ENCODE peak calls at places on chromosomes 4 and X, in six cellular contexts. G is MV-4-11; F is NCI-H1092 treated with DMSO at 0.1 percent for 48 hours; Q is neuronal stem cell; D is DMS53; T is effector memory CD8-positive, alpha-beta T cell. L is an unnamed sample.

GRCh38 chr4:124631760-124632159 is 80.8 kb downstream of the ANKRD50 start:
- DNase-seq in G (peak), F (no peak), T (no peak), Q (no peak), D (peak), L (no peak)

GRCh38 chrX:38798956-38799355 is 2.3 kb upstream of the MID1IP1 start:
- DNase-seq in D (no peak), G (no peak), T (no peak), F (no peak), Q (no peak), L (no peak)

GRCh38 chrX:68462653-68463052 is 29.4 kb upstream of the OPHN1 start:
- DNase-seq in Q (no peak), G (peak), T (peak), F (peak), D (peak), L (no peak)

GRCh38 chr4:153764611-153765368 is 5.0 kb upstream of the RNF175 start:
- DNase-seq in Q (no peak), G (peak), T (no peak), D (no peak), F (no peak), L (no peak)

GRCh38 chr4:142818476-142818875 is 27.6 kb downstream of the INPP4B start:
- DNase-seq in F (no peak), G (no peak), Q (no peak), D (no peak), T (no peak), L (no peak)

GRCh38 chrX:137166591-137166990 is 132.8 kb upstream of the GPR101 start:
- DNase-seq in T (no peak), F (peak), G (no peak), Q (no peak), D (peak), L (no peak)

GRCh38 chrX:23662853-23663252 is 4.4 kb upstream of the PRDX4 start:
- DNase-seq in D (no peak), Q (no peak), F (no peak), G (no peak), T (no peak), L (no peak)

GRCh38 chr4:85952518-85952917 is 407.3 kb downstream of the MAPK10 start:
- DNase-seq in F (no peak), T (no peak), G (no peak), D (no peak), Q (no peak), L (no peak)

GRCh38 chr4:2244947-2245786 is 3.2 kb upstream of the HAUS3 start:
- DNase-seq in G (no peak), T (no peak), Q (no peak), F (no peak), D (no peak), L (no peak)

GRCh38 chrX:121649414-121649813 is 602.0 kb downstream of the GLUD2 start:
- DNase-seq in T (no peak), F (no peak), G (peak), Q (no peak), D (no peak), L (no peak)

GRCh38 chrX:124208675-124209074 is 123.8 kb upstream of the TEX13D start:
- DNase-seq in D (no peak), Q (no peak), G (peak), T (no peak), F (no peak), L (no peak)

GRCh38 chr4:128810331-128810870 is 901 bp downstream of the JADE1 start:
- DNase-seq in D (peak), Q (no peak), F (peak), G (no peak), T (peak), L (peak)

GRCh38 chrX:38868941-38869378 is 67.7 kb downstream of the MID1IP1 start:
- DNase-seq in G (peak), D (peak), Q (no peak), F (no peak), T (no peak), L (no peak)

GRCh38 chr4:10898072-10898471 is 213.5 kb upstream of the CLNK start:
- DNase-seq in T (no peak), D (peak), F (no peak), G (no peak), Q (no peak), L (no peak)

GRCh38 chr4:90024519-90024918 is 102.7 kb upstream of the CCSER1 start:
- DNase-seq in Q (no peak), F (no peak), D (no peak), T (no peak), G (no peak), L (no peak)

GRCh38 chr4:108453366-108453765 is 167.0 kb upstream of the RPL34 start:
- DNase-seq in F (no peak), G (no peak), T (no peak), Q (no peak), D (no peak), L (no peak)

GRCh38 chr4:145760961-145761929 is 81.3 kb downstream of the C4orf51 start:
- DNase-seq in Q (no peak), F (no peak), T (no peak), D (no peak), G (no peak), L (peak)

GRCh38 chrX:117969337-117969736 is 147.3 kb downstream of the KLHL13 start:
- DNase-seq in D (peak), T (no peak), F (peak), G (no peak), Q (no peak), L (no peak)

GRCh38 chr4:76600447-76600846 is 165.4 kb downstream of the SHROOM3 start:
- DNase-seq in F (no peak), T (no peak), D (no peak), Q (no peak), G (no peak), L (no peak)

GRCh38 chr4:24637173-24637572 is 52.8 kb upstream of the DHX15 start:
- DNase-seq in F (no peak), G (no peak), D (no peak), T (no peak), Q (no peak), L (no peak)

GRCh38 chr4:145093638-145094037 is 4.4 kb downstream of the ANAPC10 start:
- DNase-seq in Q (no peak), D (peak), T (no peak), F (no peak), G (no peak), L (no peak)

GRCh38 chrX:141220342-141221008 is 21.8 kb downstream of the SPANXC start:
- DNase-seq in F (no peak), G (no peak), D (peak), T (no peak), Q (no peak), L (no peak)

GRCh38 chr4:32624943-32625603 is 1904.9 kb downstream of the PCDH7 start:
- DNase-seq in G (no peak), T (no peak), F (no peak), Q (no peak), D (no peak), L (no peak)

GRCh38 chr4:82230310-82230709 is 143.5 kb downstream of the HNRNPD start:
- DNase-seq in Q (no peak), G (no peak), F (no peak), T (no peak), D (no peak), L (no peak)

GRCh38 chr4:77433102-77433733 is 172.4 kb upstream of the CXCL13 start:
- DNase-seq in T (peak), D (peak), Q (peak), G (peak), F (peak), L (peak)

GRCh38 chr4:2928242-2929155 is 34.7 kb downstream of the NOP14 start:
- DNase-seq in T (no peak), D (no peak), G (no peak), F (no peak), Q (no peak), L (no peak)